ENCODE peak calls at places on chromosome 3, in four cellular contexts. E is K562, F is HepG2, I is Panc1. R is an unnamed sample.

GRCh38 chr3:123749716-123750115 is 134.4 kb downstream of the MYLK start:
- DNase-seq in E (no peak), F (peak), I (no peak), R (no peak)

GRCh38 chr3:136818191-136818850 is 605 bp upstream of the SLC35G2 start:
- DNase-seq in E (peak), F (peak), I (peak), R (peak)

GRCh38 chr3:77506384-77506783 is 466.5 kb downstream of the ROBO2 start:
- DNase-seq in E (no peak), F (no peak), I (no peak), R (no peak)

GRCh38 chr3:72018339-72018984 is 233.5 kb upstream of the PROK2 start:
- DNase-seq in E (peak), F (no peak), I (no peak), R (no peak)

GRCh38 chr3:38314767-38315487 is 31.7 kb upstream of the XYLB start:
- DNase-seq in E (no peak), F (no peak), I (no peak), R (no peak)

GRCh38 chr3:158743280-158743663 is 11.0 kb upstream of the RARRES1 start:
- DNase-seq in E (no peak), F (no peak), I (no peak), R (no peak)

GRCh38 chr3:13498354-13499060 is 18.4 kb downstream of the HDAC11 start:
- DNase-seq in E (no peak), F (no peak), I (no peak), R (no peak)

GRCh38 chr3:50450135-50450911 is 53.1 kb downstream of the CACNA2D2 start:
- DNase-seq in E (no peak), F (peak), I (no peak), R (no peak)

GRCh38 chr3:108959017-108959416 is 5.3 kb upstream of the GUCA1C start:
- DNase-seq in E (no peak), F (no peak), I (no peak), R (no peak)

GRCh38 chr3:134598813-134599563 is 51.8 kb downstream of the KY start:
- DNase-seq in E (no peak), F (no peak), I (no peak), R (no peak)

GRCh38 chr3:105144837-105145236 is 221.9 kb upstream of the ALCAM start:
- DNase-seq in E (no peak), F (no peak), I (no peak), R (no peak)

GRCh38 chr3:185733980-185734724 is 90.7 kb downstream of the IGF2BP2 start:
- DNase-seq in E (peak), F (peak), I (peak), R (peak)

GRCh38 chr3:170419301-170420087 is 826 bp downstream of the CLDN11 start:
- DNase-seq in E (no peak), F (no peak), I (no peak), R (no peak)

GRCh38 chr3:4571690-4572334 is 78.7 kb downstream of the ITPR1 start:
- DNase-seq in E (peak), F (peak), I (no peak), R (no peak)

GRCh38 chr3:188111002-188111584 is 42.9 kb upstream of the LPP start:
- DNase-seq in E (no peak), F (peak), I (no peak), R (no peak)

DNA sequence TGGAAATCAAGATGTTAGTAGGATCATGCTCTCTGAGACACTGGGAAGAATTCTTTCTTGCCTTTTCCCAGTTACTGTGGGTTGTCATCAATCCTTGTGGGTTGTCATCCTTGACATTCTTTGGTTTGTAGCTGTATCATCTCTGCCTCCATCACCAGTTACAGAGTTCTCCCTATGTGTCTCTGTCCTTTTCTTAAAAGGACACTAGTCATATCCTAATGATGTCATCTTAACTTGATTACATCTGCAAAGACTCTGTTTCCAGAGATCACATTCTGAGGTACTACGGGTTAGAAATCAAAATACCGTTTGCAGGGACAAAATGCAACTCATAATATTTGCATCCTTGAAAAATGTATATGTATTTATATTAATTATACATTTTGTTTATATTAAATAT is 500.4 kb downstream of the ZBBX start:
- DNase-seq in E (no peak), F (no peak), I (no peak), R (no peak)
- TF ChIP-seq SIN3A in E (no peak), F (no peak), I (no peak), R (no peak)

GRCh38 chr3:150237490-150237889 is 170.6 kb upstream of the TSC22D2 start:
- DNase-seq in E (no peak), F (no peak), I (no peak), R (peak)

GRCh38 chr3:150238043-150238802 is 169.9 kb upstream of the TSC22D2 start:
- DNase-seq in E (no peak), F (no peak), I (no peak), R (no peak)

GRCh38 chr3:150239764-150240163 is 168.3 kb upstream of the TSC22D2 start:
- DNase-seq in E (no peak), F (no peak), I (no peak), R (no peak)

GRCh38 chr3:150240891-150241290 is 167.2 kb upstream of the TSC22D2 start:
- DNase-seq in E (peak), F (no peak), I (no peak), R (no peak)

DNA sequence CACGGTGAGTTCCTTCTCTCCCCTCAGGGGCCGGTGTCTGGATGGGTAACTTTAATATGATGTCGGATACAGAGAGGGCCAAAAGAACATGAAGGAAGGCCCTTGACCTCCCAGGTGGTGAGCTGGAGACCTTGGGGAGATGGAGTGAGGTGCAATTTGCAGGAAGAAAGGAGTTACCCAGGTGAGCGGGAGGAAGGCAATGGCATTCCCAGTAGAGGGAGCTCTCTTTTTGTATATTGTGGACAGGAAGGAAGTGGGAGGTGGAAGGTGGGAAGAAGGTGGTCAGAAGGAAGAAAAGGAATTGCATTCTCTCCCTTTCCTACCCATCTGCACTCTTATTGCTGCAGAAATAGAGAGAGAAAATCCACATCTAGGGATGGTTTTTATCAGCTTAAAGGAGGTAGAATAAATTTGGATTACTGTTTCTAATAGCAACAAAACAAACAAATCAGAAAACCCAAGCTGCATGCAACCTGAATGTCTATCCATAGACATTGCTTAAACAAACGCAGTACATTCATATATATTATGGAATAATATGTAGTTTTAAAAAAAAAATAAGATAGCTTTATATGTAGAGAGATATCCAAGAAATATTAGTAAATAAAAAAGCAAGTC is 169.0 kb upstream of the TSC22D2 start:
- DNase-seq in E (peak), F (peak), I (no peak), R (peak)
- H3K27ac ChIP-seq in E (no peak), F (no peak), I (peak), R (peak)

GRCh38 chr3:39528844-39529243 is 61.4 kb downstream of the MOBP start:
- DNase-seq in E (no peak), F (no peak), I (no peak), R (no peak)
- TF ChIP-seq SIN3A in E (no peak), F (no peak), I (no peak), R (no peak)

GRCh38 chr3:125154800-125155269 is 57.7 kb downstream of the SLC12A8 start:
- DNase-seq in E (peak), F (no peak), I (no peak), R (no peak)
- H3K27ac ChIP-seq in E (peak), F (no peak), I (peak), R (no peak)

GRCh38 chr3:103926936-103927335 is 1439.8 kb upstream of the ALCAM start:
- DNase-seq in E (no peak), F (no peak), I (no peak), R (no peak)

GRCh38 chr3:103919327-103919726 is 1447.4 kb upstream of the ALCAM start:
- DNase-seq in E (no peak), F (no peak), I (no peak), R (no peak)

GRCh38 chr3:103923907-103924306 is 1442.8 kb upstream of the ALCAM start:
- DNase-seq in E (no peak), F (no peak), I (no peak), R (no peak)

GRCh38 chr3:103927896-103928295 is 1438.8 kb upstream of the ALCAM start:
- DNase-seq in E (no peak), F (no peak), I (no peak), R (no peak)

GRCh38 chr3:103924544-103924943 is 1442.2 kb upstream of the ALCAM start:
- DNase-seq in E (no peak), F (no peak), I (no peak), R (no peak)
- TF ChIP-seq SIN3A in E (no peak), F (no peak), I (no peak), R (no peak)

DNA sequence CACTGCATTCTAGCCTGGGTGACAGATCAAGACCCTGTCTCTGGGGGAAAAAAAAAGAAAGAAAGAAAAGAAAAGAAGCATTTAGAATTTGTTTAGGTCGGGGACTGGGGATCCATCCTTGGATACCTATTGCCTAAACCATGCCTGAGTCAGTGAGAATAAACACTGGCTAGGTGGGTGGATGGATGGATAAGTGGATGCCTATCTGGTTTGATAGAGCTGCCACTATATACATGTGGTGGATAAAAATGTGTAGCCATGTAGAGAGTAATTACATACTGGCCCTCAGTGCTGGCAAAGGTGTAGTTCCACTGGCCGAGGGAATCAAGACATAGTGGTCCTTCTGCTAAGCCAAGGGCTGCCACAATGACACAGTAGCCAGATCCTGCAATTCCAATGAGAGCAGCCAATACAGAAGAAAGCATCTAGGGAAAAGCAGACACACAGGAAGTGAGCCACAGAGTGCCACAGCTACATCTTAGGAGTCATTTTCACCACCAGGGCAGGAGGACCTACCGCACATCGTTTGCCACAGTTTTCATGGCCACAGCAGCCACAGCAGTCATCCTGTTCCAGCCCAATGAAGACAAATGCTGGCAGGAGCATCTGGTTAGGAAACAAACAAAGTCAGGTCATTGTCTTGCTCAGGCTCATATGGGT is 2.2 kb downstream of the TM4SF1 start:
- DNase-seq in E (no peak), F (no peak), I (no peak), R (no peak)
- H3K27ac ChIP-seq in E (no peak), F (peak), I (peak), R (no peak)

GRCh38 chr3:148466143-148466542 is 231.6 kb upstream of the AGTR1 start:
- DNase-seq in E (no peak), F (no peak), I (no peak), R (no peak)
- TF ChIP-seq SIN3A in E (no peak), F (no peak), I (no peak), R (no peak)

GRCh38 chr3:66427951-66428350 is 72.9 kb downstream of the LRIG1 start:
- DNase-seq in E (no peak), F (no peak), I (no peak), R (no peak)
- H3K27ac ChIP-seq in E (no peak), F (no peak), I (no peak), R (no peak)

R was measured in HCT116.